ENCODE peak calls at places on chromosomes 5 and 9, in six cellular contexts. One of them, this sample, is unnamed.

GRCh38 chr5:115857621-115858349 is 16.1 kb downstream of the AP3S1 start:
- DNase-seq in stomach: no peak
- DNase-seq in ovary: no peak
- DNase-seq in sigmoid colon: no peak
- DNase-seq in breast epithelium: no peak
- DNase-seq in spleen: no peak
- DNase-seq in this sample: no peak

GRCh38 chr5:76787237-76787636 is 31.6 kb upstream of the F2RL1 start:
- DNase-seq in stomach: peak; percentile 52
- DNase-seq in ovary: no peak
- DNase-seq in sigmoid colon: peak; percentile 80
- DNase-seq in breast epithelium: peak; percentile 29
- DNase-seq in spleen: no peak
- DNase-seq in this sample: no peak

GRCh38 chr5:108531367-108532211 is 149.7 kb upstream of the FBXL17 start:
- DNase-seq in stomach: no peak
- DNase-seq in ovary: no peak
- DNase-seq in sigmoid colon: no peak
- DNase-seq in breast epithelium: no peak
- DNase-seq in spleen: no peak
- DNase-seq in this sample: no peak

GRCh38 chr5:123014689-123015088 is 21.8 kb downstream of the PPIC start:
- DNase-seq in stomach: no peak
- DNase-seq in ovary: no peak
- DNase-seq in sigmoid colon: no peak
- DNase-seq in breast epithelium: no peak
- DNase-seq in spleen: no peak
- DNase-seq in this sample: no peak

GRCh38 chr9:81562221-81563019 is 126.9 kb downstream of the TLE1 start:
- DNase-seq in stomach: peak; percentile 62
- DNase-seq in ovary: no peak
- DNase-seq in sigmoid colon: no peak
- DNase-seq in breast epithelium: peak; percentile 85
- DNase-seq in spleen: no peak
- DNase-seq in this sample: no peak

GRCh38 chr9:76521906-76522305 is 62.9 kb downstream of the GCNT1 start:
- DNase-seq in stomach: no peak
- DNase-seq in ovary: no peak
- DNase-seq in sigmoid colon: no peak
- DNase-seq in breast epithelium: no peak
- DNase-seq in spleen: no peak
- DNase-seq in this sample: no peak

GRCh38 chr9:109558718-109559151 is 60.6 kb upstream of the PTPN3 start:
- DNase-seq in stomach: no peak
- DNase-seq in ovary: no peak
- DNase-seq in sigmoid colon: no peak
- DNase-seq in breast epithelium: peak; percentile 85
- DNase-seq in spleen: no peak
- DNase-seq in this sample: no peak

GRCh38 chr9:106423575-106423974 is 439.4 kb upstream of the ZNF462 start:
- DNase-seq in stomach: no peak
- DNase-seq in ovary: no peak
- DNase-seq in sigmoid colon: no peak
- DNase-seq in breast epithelium: no peak
- DNase-seq in spleen: no peak
- DNase-seq in this sample: no peak

GRCh38 chr5:55634204-55634785 is 77.8 kb downstream of the SLC38A9 start:
- DNase-seq in stomach: no peak
- DNase-seq in ovary: no peak
- DNase-seq in sigmoid colon: no peak
- DNase-seq in breast epithelium: no peak
- DNase-seq in spleen: no peak
- DNase-seq in this sample: no peak

GRCh38 chr9:124033348-124033747 is 21.8 kb downstream of the LHX2 start:
- DNase-seq in stomach: no peak
- DNase-seq in ovary: no peak
- DNase-seq in sigmoid colon: peak; percentile 8
- DNase-seq in breast epithelium: no peak
- DNase-seq in spleen: peak; percentile 4
- DNase-seq in this sample: no peak

GRCh38 chr5:146329697-146330096 is 8.9 kb upstream of the POU4F3 start:
- DNase-seq in stomach: no peak
- DNase-seq in ovary: no peak
- DNase-seq in sigmoid colon: no peak
- DNase-seq in breast epithelium: no peak
- DNase-seq in spleen: no peak
- DNase-seq in this sample: no peak

GRCh38 chr5:179264641-179265528 is 80.4 kb downstream of the ADAMTS2 start:
- DNase-seq in stomach: peak; percentile 24
- DNase-seq in ovary: no peak
- DNase-seq in sigmoid colon: no peak
- DNase-seq in breast epithelium: peak; percentile 17
- DNase-seq in spleen: peak; percentile 58
- DNase-seq in this sample: peak; percentile 61

GRCh38 chr9:114409103-114409780 is 21.5 kb upstream of the AKNA start:
- DNase-seq in stomach: no peak
- DNase-seq in ovary: no peak
- DNase-seq in sigmoid colon: no peak
- DNase-seq in breast epithelium: no peak
- DNase-seq in spleen: no peak
- DNase-seq in this sample: no peak

DNA sequence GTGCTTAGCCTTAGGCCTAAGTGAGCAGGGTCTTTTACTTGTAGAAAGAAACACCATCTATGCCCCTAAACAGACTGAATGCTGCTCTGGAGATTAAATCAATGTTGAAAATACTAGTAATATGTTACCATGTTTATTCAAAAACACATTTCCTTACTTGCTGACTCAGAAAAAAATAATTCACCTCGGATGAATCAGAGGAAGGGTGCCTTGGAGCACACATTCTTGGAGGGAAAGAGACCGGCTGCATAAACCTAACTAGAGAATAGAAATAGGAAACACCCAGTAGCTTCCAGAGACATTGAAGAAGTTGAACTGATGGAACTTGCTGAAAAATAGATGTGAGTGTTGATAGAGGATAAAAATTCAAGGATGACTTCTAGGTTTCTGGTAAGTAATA is 77.0 kb upstream of the MINAR2 start:
- DNase-seq in stomach: no peak
- DNase-seq in ovary: no peak
- DNase-seq in sigmoid colon: no peak
- DNase-seq in breast epithelium: no peak
- DNase-seq in spleen: no peak
- DNase-seq in this sample: no peak
- H3K27ac ChIP-seq in stomach: no peak overlapping the region
- H3K27ac ChIP-seq in ovary: no peak overlapping the region
- H3K27ac ChIP-seq in sigmoid colon: no peak overlapping the region
- H3K27ac ChIP-seq in breast epithelium: no peak overlapping the region
- H3K27ac ChIP-seq in spleen: no peak overlapping the region
- H3K27ac ChIP-seq in this sample: no peak overlapping the region

GRCh38 chr5:72125271-72125670 is 18.0 kb downstream of the MAP1B start:
- DNase-seq in stomach: no peak
- DNase-seq in ovary: no peak
- DNase-seq in sigmoid colon: no peak
- DNase-seq in breast epithelium: no peak
- DNase-seq in spleen: no peak
- DNase-seq in this sample: no peak

GRCh38 chr5:72121753-72122445 is 14.6 kb downstream of the MAP1B start:
- DNase-seq in stomach: no peak
- DNase-seq in ovary: no peak
- DNase-seq in sigmoid colon: no peak
- DNase-seq in breast epithelium: no peak
- DNase-seq in spleen: no peak
- DNase-seq in this sample: no peak

GRCh38 chr5:72121052-72121451 is 13.8 kb downstream of the MAP1B start:
- DNase-seq in stomach: no peak
- DNase-seq in ovary: no peak
- DNase-seq in sigmoid colon: no peak
- DNase-seq in breast epithelium: no peak
- DNase-seq in spleen: no peak
- DNase-seq in this sample: no peak

GRCh38 chr5:72123764-72124163 is 16.5 kb downstream of the MAP1B start:
- DNase-seq in stomach: no peak
- DNase-seq in ovary: no peak
- DNase-seq in sigmoid colon: no peak
- DNase-seq in breast epithelium: no peak
- DNase-seq in spleen: no peak
- DNase-seq in this sample: no peak

GRCh38 chr5:72122619-72123018 is 15.3 kb downstream of the MAP1B start:
- DNase-seq in stomach: no peak
- DNase-seq in ovary: no peak
- DNase-seq in sigmoid colon: no peak
- DNase-seq in breast epithelium: no peak
- DNase-seq in spleen: no peak
- DNase-seq in this sample: no peak
- H3K36me3 ChIP-seq in stomach: peaks cover 4% of the 10 kb centered on the region
- H3K36me3 ChIP-seq in ovary: no peaks in the 10 kb centered on the region
- H3K36me3 ChIP-seq in sigmoid colon: no peaks in the 10 kb centered on the region
- H3K36me3 ChIP-seq in breast epithelium: no peaks in the 10 kb centered on the region
- H3K36me3 ChIP-seq in spleen: no peaks in the 10 kb centered on the region
- H3K36me3 ChIP-seq in this sample: no peaks in the 10 kb centered on the region

DNA sequence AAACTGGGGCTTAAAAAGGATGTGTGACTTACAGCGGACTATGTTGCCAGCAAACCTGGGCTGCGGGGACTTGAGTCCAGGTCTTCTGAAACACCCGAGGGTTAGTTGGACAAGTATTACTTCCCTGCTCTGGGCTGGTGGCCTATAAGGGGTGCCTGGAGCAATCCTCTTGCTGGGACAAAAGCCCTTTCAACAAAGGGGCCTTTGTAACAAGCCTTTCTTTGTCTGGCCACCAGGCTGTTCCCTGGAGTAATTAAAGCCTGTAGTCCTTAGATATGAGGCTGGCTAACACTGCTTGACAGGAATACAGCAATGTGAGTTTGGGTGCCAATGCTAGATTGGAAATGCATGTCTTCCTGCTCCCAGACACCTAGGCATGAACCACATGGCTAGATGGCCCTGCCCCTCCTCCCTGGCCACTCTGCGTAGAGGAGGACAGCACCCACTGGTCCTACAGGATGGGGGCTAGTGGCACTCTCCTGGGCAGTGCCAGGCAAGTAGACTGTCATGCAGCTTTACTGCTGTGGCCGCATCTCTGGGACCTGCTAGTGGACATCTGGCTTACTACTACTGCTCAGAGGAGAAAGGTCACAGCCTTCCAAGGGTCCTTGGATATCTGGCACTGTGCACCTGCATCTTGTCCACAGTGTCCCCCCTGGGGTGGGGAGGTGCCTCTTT is 343.1 kb downstream of the ZSWIM6 start:
- DNase-seq in stomach: no peak
- DNase-seq in ovary: no peak
- DNase-seq in sigmoid colon: no peak
- DNase-seq in breast epithelium: no peak
- DNase-seq in spleen: no peak
- DNase-seq in this sample: no peak
- TF ChIP-seq CTCF in stomach: no peak
- TF ChIP-seq CTCF in ovary: no peak
- TF ChIP-seq CTCF in sigmoid colon: no peak
- TF ChIP-seq CTCF in breast epithelium: no peak
- TF ChIP-seq CTCF in spleen: no peak
- TF ChIP-seq CTCF in this sample: no peak

GRCh38 chr9:133935328-133936040 is 56.6 kb downstream of the VAV2 start:
- DNase-seq in stomach: peak; percentile 79
- DNase-seq in ovary: peak; percentile 77
- DNase-seq in sigmoid colon: peak; percentile 88
- DNase-seq in breast epithelium: peak; percentile 35
- DNase-seq in spleen: no peak
- DNase-seq in this sample: peak; percentile 75
- H3K27ac ChIP-seq in stomach: peak overlapping the region; percentile 63
- H3K27ac ChIP-seq in ovary: no peak overlapping the region
- H3K27ac ChIP-seq in sigmoid colon: no peak overlapping the region
- H3K27ac ChIP-seq in breast epithelium: no peak overlapping the region
- H3K27ac ChIP-seq in spleen: peak overlapping the region; percentile 41
- H3K27ac ChIP-seq in this sample: no peak overlapping the region

This sample was measured in left lung.